ENCODE peak calls at places on chromosome 7, in four cellular contexts. One of them, this sample, is unnamed. For H3K4me1, the result is how much of the 10 kb centered on the place peaks cover.

GRCh38 chr7:46524350-46524749 is 603.3 kb upstream of the IGFBP3 start:
- DNase-seq in CD8-positive, alpha-beta memory T cell: no peak
- DNase-seq in left ventricle myocardium inferior: no peak
- DNase-seq in tibial nerve: no peak
- DNase-seq in this sample: no peak

GRCh38 chr7:132783824-132784223 is 207.6 kb upstream of the PLXNA4 start:
- DNase-seq in tibial nerve: no peak
- DNase-seq in CD8-positive, alpha-beta memory T cell: no peak
- DNase-seq in left ventricle myocardium inferior: no peak
- DNase-seq in this sample: no peak

GRCh38 chr7:131040467-131040932 is 287.2 kb upstream of the MKLN1 start:
- DNase-seq in tibial nerve: peak
- DNase-seq in left ventricle myocardium inferior: no peak
- DNase-seq in CD8-positive, alpha-beta memory T cell: peak
- DNase-seq in this sample: no peak

GRCh38 chr7:8442814-8443304 is 9.4 kb downstream of the NXPH1 start:
- DNase-seq in left ventricle myocardium inferior: peak
- DNase-seq in tibial nerve: no peak
- DNase-seq in CD8-positive, alpha-beta memory T cell: no peak
- DNase-seq in this sample: no peak

GRCh38 chr7:1666779-1667565 is 3.1 kb upstream of the ELFN1 start:
- DNase-seq in tibial nerve: no peak
- DNase-seq in CD8-positive, alpha-beta memory T cell: no peak
- DNase-seq in left ventricle myocardium inferior: no peak
- DNase-seq in this sample: no peak

GRCh38 chr7:134919240-134919641 is 67.1 kb upstream of the AGBL3 start:
- DNase-seq in tibial nerve: no peak
- DNase-seq in left ventricle myocardium inferior: no peak
- DNase-seq in CD8-positive, alpha-beta memory T cell: no peak
- DNase-seq in this sample: no peak

GRCh38 chr7:136326045-136326610 is 349.0 kb upstream of the MTPN start:
- DNase-seq in tibial nerve: no peak
- DNase-seq in CD8-positive, alpha-beta memory T cell: no peak
- DNase-seq in left ventricle myocardium inferior: no peak
- DNase-seq in this sample: no peak

GRCh38 chr7:883029-884021 is 7.0 kb downstream of the GET4 start:
- DNase-seq in tibial nerve: no peak
- DNase-seq in CD8-positive, alpha-beta memory T cell: no peak
- DNase-seq in left ventricle myocardium inferior: peak
- DNase-seq in this sample: no peak

GRCh38 chr7:27661776-27662489 is 750 bp downstream of the HIBADH start:
- DNase-seq in tibial nerve: no peak
- DNase-seq in CD8-positive, alpha-beta memory T cell: peak
- DNase-seq in left ventricle myocardium inferior: peak
- DNase-seq in this sample: no peak

GRCh38 chr7:23184709-23185354 is 3.0 kb downstream of the NUP42 start:
- DNase-seq in tibial nerve: peak
- DNase-seq in left ventricle myocardium inferior: no peak
- DNase-seq in CD8-positive, alpha-beta memory T cell: no peak
- DNase-seq in this sample: no peak

GRCh38 chr7:123711832-123712293 is 36.9 kb downstream of the WASL start:
- DNase-seq in left ventricle myocardium inferior: no peak
- DNase-seq in CD8-positive, alpha-beta memory T cell: no peak
- DNase-seq in tibial nerve: no peak
- DNase-seq in this sample: no peak

GRCh38 chr7:148118371-148118770 is 472.2 kb upstream of the C7orf33 start:
- DNase-seq in tibial nerve: no peak
- DNase-seq in CD8-positive, alpha-beta memory T cell: no peak
- DNase-seq in left ventricle myocardium inferior: no peak
- DNase-seq in this sample: no peak

GRCh38 chr7:42572046-42572445 is 335.0 kb upstream of the GLI3 start:
- DNase-seq in left ventricle myocardium inferior: no peak
- DNase-seq in CD8-positive, alpha-beta memory T cell: no peak
- DNase-seq in tibial nerve: no peak
- DNase-seq in this sample: no peak

GRCh38 chr7:152899482-152900166 is 140.1 kb downstream of the ACTR3B start:
- DNase-seq in CD8-positive, alpha-beta memory T cell: no peak
- DNase-seq in left ventricle myocardium inferior: peak
- DNase-seq in tibial nerve: no peak
- DNase-seq in this sample: no peak

GRCh38 chr7:141076377-141076776 is 2.5 kb downstream of the TMEM178B start:
- DNase-seq in tibial nerve: no peak
- DNase-seq in left ventricle myocardium inferior: no peak
- DNase-seq in CD8-positive, alpha-beta memory T cell: no peak
- DNase-seq in this sample: no peak

GRCh38 chr7:142357953-142358520 is 100.2 kb upstream of the PRSS58 start:
- DNase-seq in CD8-positive, alpha-beta memory T cell: no peak
- DNase-seq in left ventricle myocardium inferior: no peak
- DNase-seq in tibial nerve: no peak
- DNase-seq in this sample: no peak

GRCh38 chr7:24025094-24025493 is 258.9 kb upstream of the NPY start:
- DNase-seq in CD8-positive, alpha-beta memory T cell: no peak
- DNase-seq in tibial nerve: no peak
- DNase-seq in left ventricle myocardium inferior: no peak
- DNase-seq in this sample: no peak

GRCh38 chr7:44617225-44617885 is 10.9 kb downstream of the OGDH start:
- DNase-seq in left ventricle myocardium inferior: no peak
- DNase-seq in tibial nerve: no peak
- DNase-seq in CD8-positive, alpha-beta memory T cell: no peak
- DNase-seq in this sample: no peak

GRCh38 chr7:113460067-113460466 is 341.7 kb upstream of the SMIM30 start:
- DNase-seq in tibial nerve: no peak
- DNase-seq in left ventricle myocardium inferior: no peak
- DNase-seq in CD8-positive, alpha-beta memory T cell: no peak
- DNase-seq in this sample: no peak

GRCh38 chr7:44599222-44599621 is 7.2 kb upstream of the OGDH start:
- DNase-seq in CD8-positive, alpha-beta memory T cell: no peak
- DNase-seq in tibial nerve: no peak
- DNase-seq in left ventricle myocardium inferior: no peak
- DNase-seq in this sample: no peak

GRCh38 chr7:73503229-73503628 is 18.9 kb downstream of the BAZ1B start:
- DNase-seq in left ventricle myocardium inferior: no peak
- DNase-seq in tibial nerve: no peak
- DNase-seq in CD8-positive, alpha-beta memory T cell: no peak
- DNase-seq in this sample: no peak

GRCh38 chr7:8499128-8499527 is 65.7 kb downstream of the NXPH1 start:
- DNase-seq in tibial nerve: no peak
- DNase-seq in left ventricle myocardium inferior: no peak
- DNase-seq in CD8-positive, alpha-beta memory T cell: no peak
- DNase-seq in this sample: no peak

GRCh38 chr7:86814980-86815379 is 171.3 kb downstream of the GRM3 start:
- DNase-seq in tibial nerve: no peak
- DNase-seq in left ventricle myocardium inferior: no peak
- DNase-seq in CD8-positive, alpha-beta memory T cell: no peak
- DNase-seq in this sample: no peak

GRCh38 chr7:37714606-37715005 is 31.0 kb downstream of the GPR141 start:
- DNase-seq in CD8-positive, alpha-beta memory T cell: no peak
- DNase-seq in left ventricle myocardium inferior: no peak
- DNase-seq in tibial nerve: no peak
- DNase-seq in this sample: no peak

DNA sequence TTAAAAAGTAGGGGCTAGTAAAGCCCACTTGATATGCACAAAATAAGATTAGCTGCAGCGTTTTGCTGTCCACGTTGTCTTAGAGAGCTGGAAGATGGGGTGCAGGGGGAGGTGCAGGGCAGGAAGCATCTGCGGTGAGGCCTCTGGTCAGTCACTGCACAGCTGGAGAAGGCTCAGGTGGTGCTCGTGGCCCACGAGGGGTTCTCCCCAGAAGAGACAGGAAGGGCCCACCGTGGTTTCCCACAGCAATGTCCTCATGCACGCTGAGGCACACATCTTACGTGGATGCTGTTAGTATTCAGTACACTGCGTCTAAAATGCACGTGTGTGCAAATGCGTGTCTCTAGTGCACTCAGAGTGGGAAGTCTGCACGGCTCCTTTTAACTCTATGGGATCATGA is 582.1 kb downstream of the PTPRN2 start:
- DNase-seq in left ventricle myocardium inferior: no peak
- DNase-seq in CD8-positive, alpha-beta memory T cell: no peak
- DNase-seq in tibial nerve: no peak
- DNase-seq in this sample: no peak
- H3K4me3 ChIP-seq in left ventricle myocardium inferior: no peak
- H3K4me3 ChIP-seq in CD8-positive, alpha-beta memory T cell: no peak
- H3K4me3 ChIP-seq in tibial nerve: no peak
- H3K4me3 ChIP-seq in this sample: no peak

DNA sequence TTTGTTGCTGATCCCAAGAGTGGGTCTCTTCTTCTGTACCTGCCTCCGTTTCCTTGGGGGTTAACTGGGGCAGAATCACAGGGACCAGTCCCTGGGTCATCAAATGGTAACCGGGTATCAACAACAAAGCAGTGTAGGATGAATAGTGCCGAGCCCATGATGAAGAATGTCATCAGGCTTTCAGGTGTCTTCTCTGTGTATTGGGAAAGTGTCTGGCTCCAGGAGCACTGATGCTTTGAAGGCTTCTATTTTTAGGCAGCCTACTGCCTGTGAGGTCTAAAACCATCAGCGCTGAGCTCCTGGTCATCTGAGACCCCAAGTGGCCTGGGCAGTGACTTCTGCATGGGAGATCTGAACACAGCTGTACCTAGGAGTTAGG is 48.2 kb upstream of the SHH start:
- DNase-seq in tibial nerve: no peak
- DNase-seq in CD8-positive, alpha-beta memory T cell: no peak
- DNase-seq in left ventricle myocardium inferior: no peak
- DNase-seq in this sample: no peak
- H3K4me1 ChIP-seq in tibial nerve: under half
- H3K4me1 ChIP-seq in CD8-positive, alpha-beta memory T cell: under half
- H3K4me1 ChIP-seq in left ventricle myocardium inferior: under half
- H3K4me1 ChIP-seq in this sample: under half

GRCh38 chr7:65342723-65343629 is 30.7 kb upstream of the ZNF92 start:
- DNase-seq in left ventricle myocardium inferior: no peak
- DNase-seq in tibial nerve: no peak
- DNase-seq in CD8-positive, alpha-beta memory T cell: no peak
- DNase-seq in this sample: no peak

GRCh38 chr7:65339257-65339656 is 34.4 kb upstream of the ZNF92 start:
- DNase-seq in tibial nerve: no peak
- DNase-seq in CD8-positive, alpha-beta memory T cell: no peak
- DNase-seq in left ventricle myocardium inferior: no peak
- DNase-seq in this sample: no peak

GRCh38 chr7:65338346-65338745 is 35.3 kb upstream of the ZNF92 start:
- DNase-seq in left ventricle myocardium inferior: no peak
- DNase-seq in tibial nerve: no peak
- DNase-seq in CD8-positive, alpha-beta memory T cell: no peak
- DNase-seq in this sample: no peak
- H3K4me3 ChIP-seq in left ventricle myocardium inferior: no peak
- H3K4me3 ChIP-seq in tibial nerve: no peak
- H3K4me3 ChIP-seq in CD8-positive, alpha-beta memory T cell: no peak
- H3K4me3 ChIP-seq in this sample: no peak

GRCh38 chr7:106085015-106085414 is 27.1 kb downstream of the SYPL1 start:
- DNase-seq in left ventricle myocardium inferior: no peak
- DNase-seq in tibial nerve: no peak
- DNase-seq in CD8-positive, alpha-beta memory T cell: no peak
- DNase-seq in this sample: no peak

GRCh38 chr7:106086062-106086461 is 26.1 kb downstream of the SYPL1 start:
- DNase-seq in left ventricle myocardium inferior: no peak
- DNase-seq in CD8-positive, alpha-beta memory T cell: no peak
- DNase-seq in tibial nerve: no peak
- DNase-seq in this sample: no peak

GRCh38 chr7:106082087-106082854 is 29.8 kb downstream of the SYPL1 start:
- DNase-seq in CD8-positive, alpha-beta memory T cell: no peak
- DNase-seq in tibial nerve: no peak
- DNase-seq in left ventricle myocardium inferior: no peak
- DNase-seq in this sample: no peak

GRCh38 chr7:106080307-106080987 is 31.7 kb downstream of the SYPL1 start:
- DNase-seq in left ventricle myocardium inferior: peak
- DNase-seq in tibial nerve: no peak
- DNase-seq in CD8-positive, alpha-beta memory T cell: no peak
- DNase-seq in this sample: no peak

GRCh38 chr7:106083717-106084116 is 28.4 kb downstream of the SYPL1 start:
- DNase-seq in CD8-positive, alpha-beta memory T cell: no peak
- DNase-seq in left ventricle myocardium inferior: no peak
- DNase-seq in tibial nerve: no peak
- DNase-seq in this sample: no peak
- H3K4me1 ChIP-seq in CD8-positive, alpha-beta memory T cell: under half
- H3K4me1 ChIP-seq in left ventricle myocardium inferior: under half
- H3K4me1 ChIP-seq in tibial nerve: under half
- H3K4me1 ChIP-seq in this sample: under half

GRCh38 chr7:51005074-51005473 is 222.4 kb upstream of the GRB10 start:
- DNase-seq in CD8-positive, alpha-beta memory T cell: no peak
- DNase-seq in tibial nerve: no peak
- DNase-seq in left ventricle myocardium inferior: no peak
- DNase-seq in this sample: no peak
- H3K4me3 ChIP-seq in CD8-positive, alpha-beta memory T cell: no peak
- H3K4me3 ChIP-seq in tibial nerve: no peak
- H3K4me3 ChIP-seq in left ventricle myocardium inferior: no peak
- H3K4me3 ChIP-seq in this sample: no peak

GRCh38 chr7:108308913-108309312 is 147.3 kb downstream of the NRCAM start:
- DNase-seq in tibial nerve: no peak
- DNase-seq in left ventricle myocardium inferior: no peak
- DNase-seq in CD8-positive, alpha-beta memory T cell: no peak
- DNase-seq in this sample: no peak
- H3K4me1 ChIP-seq in tibial nerve: half or more
- H3K4me1 ChIP-seq in left ventricle myocardium inferior: under half
- H3K4me1 ChIP-seq in CD8-positive, alpha-beta memory T cell: under half
- H3K4me1 ChIP-seq in this sample: half or more

DNA sequence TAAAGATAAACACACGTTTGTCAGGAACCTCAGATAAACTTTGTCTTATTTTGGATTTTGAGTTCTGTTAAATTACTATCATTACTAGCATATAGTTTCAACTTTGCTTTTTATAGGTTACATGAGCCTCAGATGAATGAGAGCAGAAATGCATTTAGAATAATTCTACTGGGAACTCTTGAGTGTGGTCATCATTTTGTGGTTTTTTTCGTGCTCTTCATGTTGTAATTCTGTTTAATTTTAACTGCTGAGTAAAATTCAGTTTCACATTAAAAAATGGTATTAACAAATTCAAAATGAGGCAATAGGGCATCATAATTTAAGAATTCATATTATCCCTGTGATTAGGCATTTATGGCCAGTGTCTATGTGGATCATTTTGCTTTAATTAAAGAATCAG is 72.9 kb downstream of the GNAI1 start:
- DNase-seq in tibial nerve: no peak
- DNase-seq in left ventricle myocardium inferior: no peak
- DNase-seq in CD8-positive, alpha-beta memory T cell: no peak
- DNase-seq in this sample: no peak
- H3K4me3 ChIP-seq in tibial nerve: no peak
- H3K4me3 ChIP-seq in left ventricle myocardium inferior: no peak
- H3K4me3 ChIP-seq in CD8-positive, alpha-beta memory T cell: no peak
- H3K4me3 ChIP-seq in this sample: no peak

This sample was measured in esophagus squamous epithelium.